ENCODE peak calls at places on chromosomes 4 and X, in five cellular contexts. Y is tibial nerve, M is GM12878, Z is IMR-90, W is A549. K is an unnamed sample.
A peak's percentile ranks its signal among the peaks of the same experiment; 100 is the strongest.

GRCh38 chr4:72505314-72505744 is 63.7 kb downstream of the ADAMTS3 start:
- DNase-seq in Y (no peak), M (no peak), Z (peak; percentile 58), W (peak; percentile 23), K (no peak)

GRCh38 chr4:43223820-43224219 is 331.3 kb downstream of the GRXCR1 start:
- DNase-seq in Y (no peak), M (no peak), Z (no peak), W (no peak), K (no peak)

GRCh38 chrX:30781711-30782444 is 107.2 kb downstream of the TAB3 start:
- DNase-seq in Y (no peak), M (no peak), Z (no peak), W (no peak), K (no peak)

GRCh38 chr4:20641971-20642370 is 58.3 kb upstream of the PACRGL start:
- DNase-seq in Y (no peak), M (no peak), Z (no peak), W (no peak), K (no peak)

GRCh38 chr4:125323547-125324100 is 8.9 kb downstream of the FAT4 start:
- DNase-seq in Y (no peak), M (no peak), Z (peak; percentile 64), W (peak; percentile 9), K (no peak)

GRCh38 chrX:71214604-71215334 is 8.3 kb upstream of the GJB1 start:
- DNase-seq in Y (no peak), M (no peak), Z (no peak), W (no peak), K (no peak)

GRCh38 chr4:74501579-74501978 is 56.6 kb downstream of the AREG start:
- DNase-seq in Y (no peak), M (no peak), Z (peak; percentile 95), W (no peak), K (no peak)

GRCh38 chrX:121160987-121161386 is 113.6 kb downstream of the GLUD2 start:
- DNase-seq in Y (no peak), M (peak; percentile 31), Z (no peak), W (no peak), K (no peak)

GRCh38 chr4:67581913-67582312 is 23.4 kb downstream of the STAP1 start:
- DNase-seq in Y (no peak), M (no peak), Z (no peak), W (no peak), K (no peak)

GRCh38 chrX:101081257-101081656 is 2.6 kb downstream of the TMEM35A start:
- DNase-seq in Y (no peak), M (no peak), Z (no peak), W (no peak), K (no peak)

GRCh38 chrX:40012800-40013682 is 84.7 kb downstream of the BCOR start:
- DNase-seq in Y (peak; percentile 51), M (no peak), Z (peak; percentile 35), W (peak; percentile 62), K (no peak)

GRCh38 chr4:140776551-140776950 is 20.4 kb upstream of the TBC1D9 start:
- DNase-seq in Y (no peak), M (no peak), Z (no peak), W (no peak), K (no peak)

GRCh38 chr4:181294421-181294820 is 948.8 kb upstream of the TENM3 start:
- DNase-seq in Y (no peak), M (no peak), Z (no peak), W (no peak), K (no peak)

GRCh38 chr4:187908079-187908501 is 87.5 kb upstream of the ZFP42 start:
- DNase-seq in Y (no peak), M (no peak), Z (peak; percentile 95), W (peak; percentile 11), K (no peak)

GRCh38 chrX:15269618-15270521 is at the start of gene ASB9:
- DNase-seq in Y (no peak), M (no peak), Z (peak; percentile 34), W (peak; percentile 96), K (no peak)

GRCh38 chr4:140752669-140753068 is 3.5 kb downstream of the TBC1D9 start:
- DNase-seq in Y (no peak), M (no peak), Z (no peak), W (no peak), K (no peak)

GRCh38 chr4:23038626-23039245 is 346.0 kb downstream of the GBA3 start:
- DNase-seq in Y (no peak), M (no peak), Z (no peak), W (no peak), K (no peak)

GRCh38 chr4:94332983-94333590 is 9.5 kb downstream of the HPGDS start:
- DNase-seq in Y (no peak), M (no peak), Z (no peak), W (peak; percentile 36), K (no peak)
- TF ChIP-seq CTCF in Y (peak; percentile 9), M (no peak), Z (peak; percentile 25), W (peak; percentile 28), K (no peak)

DNA sequence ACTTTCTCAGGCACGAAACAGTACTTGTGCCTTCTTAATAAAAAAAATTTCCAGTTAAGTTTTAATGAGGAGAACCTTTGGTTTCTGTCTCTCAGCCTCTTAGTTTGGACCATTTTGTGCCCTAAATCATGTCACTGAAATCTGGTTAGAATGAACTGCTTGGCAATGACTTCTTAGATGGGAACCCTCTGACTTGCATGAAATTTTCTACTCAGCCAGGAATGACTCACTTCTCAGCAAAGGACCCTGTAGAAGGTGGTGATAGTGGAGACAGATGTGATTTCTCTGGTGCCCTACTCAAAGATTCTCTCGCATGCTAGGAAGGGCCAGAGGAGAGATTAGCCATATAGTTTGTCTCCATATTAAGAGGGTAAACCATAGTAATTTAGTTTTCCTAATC is 50.5 kb downstream of the RASL11B start:
- DNase-seq in Y (no peak), M (no peak), Z (peak; percentile 40), W (no peak), K (no peak)
- TF ChIP-seq POLR2A in Y (no peak), M (no peak), Z (no peak), W (no peak), K (no peak)

GRCh38 chrX:18353931-18354368 is 538 bp downstream of the SCML2 start:
- DNase-seq in Y (no peak), M (no peak), Z (no peak), W (peak; percentile 44), K (no peak)
- H3K4me3 ChIP-seq in Y (peak overlapping the region; percentile 41), M (no peak overlapping the region), Z (peak overlapping the region; percentile 99), W (peak overlapping the region; percentile 85), K (peak overlapping the region; percentile 61)

DNA sequence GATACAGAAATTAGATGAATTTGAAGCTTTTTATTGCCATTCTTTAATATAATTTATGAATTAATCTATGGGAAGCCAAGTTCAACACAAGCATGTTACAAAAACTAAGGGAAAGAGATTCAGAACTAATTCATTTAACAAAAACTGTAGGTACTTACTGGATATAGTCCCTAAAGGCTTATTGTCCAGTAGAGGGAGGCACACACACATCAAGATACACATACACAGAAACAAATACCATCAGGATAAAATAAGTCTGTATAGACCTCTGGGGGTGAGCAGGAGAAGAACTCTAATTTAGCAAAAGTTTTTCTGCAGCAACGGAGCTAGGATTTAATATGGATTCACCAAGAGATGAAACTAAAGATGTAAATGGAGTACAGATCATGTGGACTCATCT is 83.0 kb upstream of the IL13RA1 start:
- DNase-seq in Y (no peak), M (no peak), Z (peak; percentile 68), W (peak; percentile 72), K (no peak)
- TF ChIP-seq CTCF in Y (peak; percentile 28), M (no peak), Z (peak; percentile 63), W (peak; percentile 69), K (no peak)

GRCh38 chr4:172842759-172843158 is 325.9 kb upstream of the GALNT7 start:
- DNase-seq in Y (no peak), M (no peak), Z (no peak), W (no peak), K (no peak)
- TF ChIP-seq POLR2A in Y (no peak), M (no peak), Z (no peak), W (no peak), K (no peak)

GRCh38 chr4:127134490-127134889 is 498.3 kb upstream of the INTU start:
- DNase-seq in Y (no peak), M (no peak), Z (no peak), W (no peak), K (no peak)

GRCh38 chr4:127140306-127140705 is 492.5 kb upstream of the INTU start:
- DNase-seq in Y (no peak), M (no peak), Z (peak; percentile 60), W (peak; percentile 20), K (no peak)

GRCh38 chr4:127139788-127140286 is 492.9 kb upstream of the INTU start:
- DNase-seq in Y (no peak), M (no peak), Z (no peak), W (no peak), K (no peak)

GRCh38 chr4:127141857-127142256 is 490.9 kb upstream of the INTU start:
- DNase-seq in Y (no peak), M (no peak), Z (peak; percentile 76), W (no peak), K (no peak)

GRCh38 chr4:127138586-127138985 is 494.2 kb upstream of the INTU start:
- DNase-seq in Y (no peak), M (no peak), Z (no peak), W (no peak), K (no peak)
- H3K4me3 ChIP-seq in Y (no peak overlapping the region), M (no peak overlapping the region), Z (no peak overlapping the region), W (no peak overlapping the region), K (no peak overlapping the region)

GRCh38 chr4:103634236-103634635 is 85.5 kb downstream of the TACR3 start:
- DNase-seq in Y (no peak), M (no peak), Z (no peak), W (peak; percentile 1), K (no peak)
- TF ChIP-seq CTCF in Y (no peak), M (no peak), Z (no peak), W (no peak), K (no peak)

GRCh38 chrX:368811-369562 is 17.7 kb downstream of the PPP2R3B start:
- DNase-seq in Y (no peak), M (no peak), Z (peak; percentile 52), W (peak; percentile 43), K (no peak)
- TF ChIP-seq POLR2A in Y (no peak), M (no peak), Z (no peak), W (no peak), K (no peak)